ENCODE peak calls at places on chromosome 18, in five cellular contexts. One of them, this sample, is unnamed.

GRCh38 chr18:55427951-55428350 is 160.0 kb downstream of the TCF4 start:
- DNase-seq in endodermal cell: no peak
- DNase-seq in IMR-90: no peak
- DNase-seq in mesendoderm: no peak
- DNase-seq in stomach: no peak
- DNase-seq in this sample: no peak

GRCh38 chr18:23958036-23958435 is 56.5 kb upstream of the TTC39C start:
- DNase-seq in IMR-90: no peak
- DNase-seq in stomach: peak; percentile 71
- DNase-seq in mesendoderm: no peak
- DNase-seq in endodermal cell: no peak
- DNase-seq in this sample: no peak

GRCh38 chr18:12391487-12392136 is 14.6 kb upstream of the AFG3L2 start:
- DNase-seq in mesendoderm: peak; percentile 42
- DNase-seq in IMR-90: peak; percentile 75
- DNase-seq in endodermal cell: peak; percentile 78
- DNase-seq in stomach: peak; percentile 61
- DNase-seq in this sample: no peak

GRCh38 chr18:79851981-79852380 is 54.2 kb downstream of the KCNG2 start:
- DNase-seq in endodermal cell: no peak
- DNase-seq in IMR-90: no peak
- DNase-seq in stomach: no peak
- DNase-seq in mesendoderm: no peak
- DNase-seq in this sample: no peak

GRCh38 chr18:52636536-52636935 is 296.5 kb downstream of the DCC start:
- DNase-seq in IMR-90: no peak
- DNase-seq in stomach: no peak
- DNase-seq in mesendoderm: peak; percentile 61
- DNase-seq in endodermal cell: peak; percentile 75
- DNase-seq in this sample: no peak

GRCh38 chr18:78980777-78981651 is 1.4 kb downstream of the SALL3 start:
- DNase-seq in mesendoderm: peak; percentile 74
- DNase-seq in stomach: no peak
- DNase-seq in endodermal cell: peak; percentile 72
- DNase-seq in IMR-90: no peak
- DNase-seq in this sample: no peak

GRCh38 chr18:73613706-73614340 is 533.8 kb downstream of the FBXO15 start:
- DNase-seq in mesendoderm: no peak
- DNase-seq in stomach: no peak
- DNase-seq in IMR-90: peak; percentile 31
- DNase-seq in endodermal cell: no peak
- DNase-seq in this sample: no peak

GRCh38 chr18:40672590-40672989 is 1282.4 kb upstream of the PIK3C3 start:
- DNase-seq in IMR-90: no peak
- DNase-seq in stomach: no peak
- DNase-seq in endodermal cell: peak; percentile 44
- DNase-seq in mesendoderm: peak; percentile 88
- DNase-seq in this sample: no peak

GRCh38 chr18:36380173-36380827 is 82.8 kb downstream of the FHOD3 start:
- DNase-seq in endodermal cell: no peak
- DNase-seq in stomach: no peak
- DNase-seq in mesendoderm: no peak
- DNase-seq in IMR-90: no peak
- DNase-seq in this sample: no peak

GRCh38 chr18:8841781-8842485 is 136.6 kb downstream of the MTCL1 start:
- DNase-seq in IMR-90: peak; percentile 65
- DNase-seq in stomach: no peak
- DNase-seq in endodermal cell: no peak
- DNase-seq in mesendoderm: no peak
- DNase-seq in this sample: no peak

GRCh38 chr18:44602845-44603244 is 77.8 kb upstream of the SETBP1 start:
- DNase-seq in IMR-90: no peak
- DNase-seq in stomach: no peak
- DNase-seq in mesendoderm: no peak
- DNase-seq in endodermal cell: no peak
- DNase-seq in this sample: no peak

GRCh38 chr18:79524181-79525078 is 128.7 kb downstream of the NFATC1 start:
- DNase-seq in endodermal cell: peak; percentile 46
- DNase-seq in stomach: no peak
- DNase-seq in mesendoderm: no peak
- DNase-seq in IMR-90: no peak
- DNase-seq in this sample: peak; percentile 44

GRCh38 chr18:79866889-79867574 is 69.3 kb downstream of the KCNG2 start:
- DNase-seq in IMR-90: peak; percentile 29
- DNase-seq in stomach: no peak
- DNase-seq in endodermal cell: peak; percentile 35
- DNase-seq in mesendoderm: no peak
- DNase-seq in this sample: no peak

GRCh38 chr18:14925281-14925709 is 177.3 kb downstream of the ANKRD30B start:
- DNase-seq in stomach: no peak
- DNase-seq in endodermal cell: no peak
- DNase-seq in IMR-90: no peak
- DNase-seq in mesendoderm: no peak
- DNase-seq in this sample: no peak

GRCh38 chr18:3747176-3747973 is 297.4 kb downstream of the TGIF1 start:
- DNase-seq in stomach: no peak
- DNase-seq in IMR-90: peak; percentile 77
- DNase-seq in mesendoderm: no peak
- DNase-seq in endodermal cell: no peak
- DNase-seq in this sample: no peak

GRCh38 chr18:59985289-59985688 is 85.5 kb downstream of the PMAIP1 start:
- DNase-seq in mesendoderm: no peak
- DNase-seq in IMR-90: no peak
- DNase-seq in stomach: no peak
- DNase-seq in endodermal cell: no peak
- DNase-seq in this sample: no peak

GRCh38 chr18:12606592-12607315 is 51.2 kb downstream of the SPIRE1 start:
- DNase-seq in endodermal cell: no peak
- DNase-seq in stomach: no peak
- DNase-seq in mesendoderm: peak; percentile 59
- DNase-seq in IMR-90: peak; percentile 85
- DNase-seq in this sample: no peak

GRCh38 chr18:13245481-13246000 is 27.0 kb downstream of the LDLRAD4 start:
- DNase-seq in endodermal cell: peak; percentile 44
- DNase-seq in mesendoderm: no peak
- DNase-seq in IMR-90: no peak
- DNase-seq in stomach: no peak
- DNase-seq in this sample: no peak

GRCh38 chr18:70195014-70195614 is 10.4 kb downstream of the RTTN start:
- DNase-seq in IMR-90: no peak
- DNase-seq in endodermal cell: no peak
- DNase-seq in stomach: no peak
- DNase-seq in mesendoderm: no peak
- DNase-seq in this sample: no peak

GRCh38 chr18:78494204-78494603 is 485.4 kb upstream of the SALL3 start:
- DNase-seq in stomach: no peak
- DNase-seq in IMR-90: no peak
- DNase-seq in endodermal cell: no peak
- DNase-seq in mesendoderm: peak; percentile 13
- DNase-seq in this sample: no peak

GRCh38 chr18:65721634-65722033 is 29.2 kb upstream of the CDH7 start:
- DNase-seq in mesendoderm: no peak
- DNase-seq in IMR-90: no peak
- DNase-seq in stomach: no peak
- DNase-seq in endodermal cell: no peak
- DNase-seq in this sample: no peak

GRCh38 chr18:58866261-58867232 is 1.9 kb downstream of the ZNF532 start:
- DNase-seq in stomach: no peak
- DNase-seq in mesendoderm: no peak
- DNase-seq in endodermal cell: peak; percentile 46
- DNase-seq in IMR-90: no peak
- DNase-seq in this sample: no peak

GRCh38 chr18:58865714-58866113 is 1.0 kb downstream of the ZNF532 start:
- DNase-seq in endodermal cell: peak; percentile 43
- DNase-seq in mesendoderm: no peak
- DNase-seq in IMR-90: no peak
- DNase-seq in stomach: no peak
- DNase-seq in this sample: no peak

GRCh38 chr18:58865009-58865345 is 300 bp downstream of the ZNF532 start:
- DNase-seq in stomach: no peak
- DNase-seq in mesendoderm: no peak
- DNase-seq in endodermal cell: no peak
- DNase-seq in IMR-90: no peak
- DNase-seq in this sample: no peak

GRCh38 chr18:58868440-58868839 is 3.8 kb downstream of the ZNF532 start:
- DNase-seq in mesendoderm: no peak
- DNase-seq in endodermal cell: no peak
- DNase-seq in stomach: no peak
- DNase-seq in IMR-90: no peak
- DNase-seq in this sample: no peak

GRCh38 chr18:58867281-58867961 is 2.7 kb downstream of the ZNF532 start:
- DNase-seq in endodermal cell: peak; percentile 95
- DNase-seq in mesendoderm: peak; percentile 98
- DNase-seq in IMR-90: no peak
- DNase-seq in stomach: no peak
- DNase-seq in this sample: no peak
- H3K27ac ChIP-seq in endodermal cell: no peak overlapping the region
- H3K27ac ChIP-seq in mesendoderm: peak overlapping the region; percentile 91
- H3K27ac ChIP-seq in IMR-90: peak overlapping the region; percentile 6
- H3K27ac ChIP-seq in stomach: no peak overlapping the region
- H3K27ac ChIP-seq in this sample: no peak overlapping the region

GRCh38 chr18:32280188-32280783 is 90.4 kb downstream of the MEP1B start:
- DNase-seq in mesendoderm: no peak
- DNase-seq in endodermal cell: no peak
- DNase-seq in stomach: no peak
- DNase-seq in IMR-90: no peak
- DNase-seq in this sample: no peak

GRCh38 chr18:32276896-32277295 is 87.1 kb downstream of the MEP1B start:
- DNase-seq in mesendoderm: no peak
- DNase-seq in endodermal cell: no peak
- DNase-seq in stomach: no peak
- DNase-seq in IMR-90: no peak
- DNase-seq in this sample: no peak

GRCh38 chr18:32277492-32277988 is 87.7 kb downstream of the MEP1B start:
- DNase-seq in endodermal cell: no peak
- DNase-seq in IMR-90: no peak
- DNase-seq in stomach: no peak
- DNase-seq in mesendoderm: no peak
- DNase-seq in this sample: no peak

GRCh38 chr18:32276256-32276655 is 86.4 kb downstream of the MEP1B start:
- DNase-seq in stomach: no peak
- DNase-seq in mesendoderm: no peak
- DNase-seq in endodermal cell: no peak
- DNase-seq in IMR-90: no peak
- DNase-seq in this sample: no peak

DNA sequence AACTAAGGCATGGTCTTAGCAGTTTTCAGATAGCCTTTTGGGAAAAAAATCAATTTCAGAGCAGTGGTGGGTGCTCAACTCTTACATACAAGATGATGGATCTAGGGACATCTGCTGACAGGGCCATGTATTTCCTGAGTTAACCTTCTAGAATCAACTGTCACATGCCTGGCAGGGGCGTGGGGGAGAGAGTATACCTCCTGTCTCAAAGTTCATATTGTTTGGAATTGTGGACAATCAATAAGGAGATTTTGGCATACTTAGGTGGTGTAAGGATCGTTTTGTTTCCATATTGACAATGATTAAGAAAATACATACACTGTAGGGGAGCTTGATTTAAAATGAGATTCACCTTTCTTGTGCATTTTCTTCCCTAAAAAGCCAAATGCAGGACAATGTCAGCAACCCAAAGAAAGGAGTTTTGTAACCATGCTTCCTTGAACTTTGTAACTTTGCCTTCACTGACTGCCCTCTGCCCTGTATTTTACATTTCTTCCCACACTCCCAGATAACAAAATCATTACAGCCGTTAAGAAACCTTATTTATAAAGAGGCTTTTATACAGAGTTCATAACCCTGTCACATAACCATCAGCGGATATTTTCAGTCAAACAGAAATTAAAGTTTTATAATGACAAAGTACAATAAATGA is 88.4 kb downstream of the MEP1B start:
- DNase-seq in stomach: no peak
- DNase-seq in endodermal cell: no peak
- DNase-seq in mesendoderm: no peak
- DNase-seq in IMR-90: no peak
- DNase-seq in this sample: no peak
- H3K4me1 ChIP-seq in stomach: peaks cover 24% of the 10 kb centered on the region
- H3K4me1 ChIP-seq in endodermal cell: no peaks in the 10 kb centered on the region
- H3K4me1 ChIP-seq in mesendoderm: no peaks in the 10 kb centered on the region
- H3K4me1 ChIP-seq in IMR-90: no peaks in the 10 kb centered on the region
- H3K4me1 ChIP-seq in this sample: no peaks in the 10 kb centered on the region

GRCh38 chr18:56890632-56891031 is 239.5 kb downstream of the WDR7 start:
- DNase-seq in endodermal cell: peak; percentile 58
- DNase-seq in IMR-90: peak; percentile 96
- DNase-seq in stomach: no peak
- DNase-seq in mesendoderm: peak; percentile 92
- DNase-seq in this sample: no peak

GRCh38 chr18:56888978-56889377 is 237.8 kb downstream of the WDR7 start:
- DNase-seq in IMR-90: no peak
- DNase-seq in stomach: no peak
- DNase-seq in mesendoderm: no peak
- DNase-seq in endodermal cell: no peak
- DNase-seq in this sample: no peak

GRCh38 chr18:56891870-56892269 is 240.7 kb downstream of the WDR7 start:
- DNase-seq in endodermal cell: no peak
- DNase-seq in mesendoderm: no peak
- DNase-seq in IMR-90: no peak
- DNase-seq in stomach: no peak
- DNase-seq in this sample: no peak

GRCh38 chr18:56889621-56890020 is 238.5 kb downstream of the WDR7 start:
- DNase-seq in mesendoderm: peak; percentile 10
- DNase-seq in endodermal cell: no peak
- DNase-seq in IMR-90: no peak
- DNase-seq in stomach: no peak
- DNase-seq in this sample: no peak

DNA sequence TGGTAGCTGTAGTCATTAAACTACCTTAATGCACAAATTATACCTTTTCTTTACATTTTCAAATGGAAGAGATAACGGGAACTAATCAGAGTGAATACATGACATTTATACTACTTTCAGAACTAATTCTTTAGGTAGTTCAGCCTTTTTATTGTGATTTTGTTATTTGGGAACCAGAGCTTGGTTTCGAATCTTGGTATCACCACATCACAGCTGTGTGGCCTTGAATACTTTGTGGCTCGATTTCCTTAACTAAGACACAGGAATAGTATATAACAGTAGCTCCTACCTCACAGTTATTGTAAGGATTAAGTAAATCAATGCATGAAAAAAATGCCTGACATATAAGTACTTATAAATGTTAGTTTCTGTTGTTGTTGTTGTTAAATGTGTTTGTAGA is 240.0 kb downstream of the WDR7 start:
- DNase-seq in mesendoderm: no peak
- DNase-seq in IMR-90: no peak
- DNase-seq in stomach: no peak
- DNase-seq in endodermal cell: no peak
- DNase-seq in this sample: no peak
- H3K4me3 ChIP-seq in mesendoderm: no peak overlapping the region
- H3K4me3 ChIP-seq in IMR-90: no peak overlapping the region
- H3K4me3 ChIP-seq in stomach: no peak overlapping the region
- H3K4me3 ChIP-seq in endodermal cell: no peak overlapping the region
- H3K4me3 ChIP-seq in this sample: no peak overlapping the region

GRCh38 chr18:21704603-21705364 is at the start of gene ABHD3:
- DNase-seq in endodermal cell: peak; percentile 96
- DNase-seq in stomach: peak; percentile 96
- DNase-seq in mesendoderm: peak; percentile 94
- DNase-seq in IMR-90: peak; percentile 85
- DNase-seq in this sample: peak; percentile 86
- H3K27ac ChIP-seq in endodermal cell: no peak within 1 kb of the TSS
- H3K27ac ChIP-seq in stomach: peak within 1 kb of the TSS; percentile 97
- H3K27ac ChIP-seq in mesendoderm: peak within 1 kb of the TSS; percentile 92
- H3K27ac ChIP-seq in IMR-90: peak within 1 kb of the TSS; percentile 79
- H3K27ac ChIP-seq in this sample: peak within 1 kb of the TSS; percentile 96